ENCODE peak calls at places on chromosomes 1 and 21, in nine cellular contexts. X, L, F, S, O, M, W, R and Q are unnamed samples.

GRCh38 chr1:117290855-117291254 is 76.4 kb upstream of the MAN1A2 start:
- DNase-seq in X (no peak), L (no peak), F (peak; percentile 52), S (no peak), O (no peak), M (no peak), W (no peak), R (no peak), Q (peak; percentile 25)

GRCh38 chr1:12053752-12054548 is 9.2 kb upstream of the TNFRSF8 start:
- DNase-seq in X (no peak), L (no peak), F (no peak), S (no peak), O (no peak), M (no peak), W (no peak), R (no peak), Q (no peak)

GRCh38 chr1:38686306-38687255 is 173.0 kb downstream of the RRAGC start:
- DNase-seq in X (no peak), L (no peak), F (no peak), S (no peak), O (no peak), M (no peak), W (no peak), R (no peak), Q (no peak)

GRCh38 chr1:43552813-43553212 is 22.1 kb downstream of the PTPRF start:
- DNase-seq in X (no peak), L (no peak), F (peak; percentile 23), S (no peak), O (no peak), M (peak; percentile 77), W (peak; percentile 84), R (no peak), Q (no peak)

GRCh38 chr1:47580451-47580980 is 142.7 kb downstream of the FOXD2 start:
- DNase-seq in X (no peak), L (no peak), F (no peak), S (no peak), O (no peak), M (no peak), W (no peak), R (no peak), Q (no peak)

GRCh38 chr1:81472387-81472786 is 328.3 kb upstream of the ADGRL2 start:
- DNase-seq in X (no peak), L (no peak), F (no peak), S (no peak), O (no peak), M (no peak), W (no peak), R (no peak), Q (no peak)

GRCh38 chr1:168261390-168261789 is 19.3 kb upstream of the TBX19 start:
- DNase-seq in X (no peak), L (peak; percentile 44), F (peak; percentile 30), S (no peak), O (no peak), M (no peak), W (peak; percentile 75), R (no peak), Q (peak; percentile 55)

GRCh38 chr1:156458181-156458503 is 42.4 kb downstream of the MEF2D start:
- DNase-seq in X (no peak), L (no peak), F (peak; percentile 38), S (no peak), O (no peak), M (no peak), W (peak; percentile 42), R (no peak), Q (peak; percentile 80)

GRCh38 chr1:20426371-20426770 is 59.6 kb downstream of the CAMK2N1 start:
- DNase-seq in X (no peak), L (no peak), F (no peak), S (no peak), O (no peak), M (no peak), W (no peak), R (peak; percentile 39), Q (no peak)

GRCh38 chr1:8572106-8572505 is 245.3 kb downstream of the RERE start:
- DNase-seq in X (no peak), L (no peak), F (no peak), S (no peak), O (no peak), M (no peak), W (no peak), R (no peak), Q (no peak)

GRCh38 chr1:203888807-203889251 is 27.4 kb downstream of the SNRPE start:
- DNase-seq in X (peak; percentile 52), L (no peak), F (peak; percentile 77), S (no peak), O (no peak), M (no peak), W (peak; percentile 61), R (no peak), Q (peak; percentile 84)

GRCh38 chr1:185342017-185342416 is 25.0 kb upstream of the IVNS1ABP start:
- DNase-seq in X (no peak), L (no peak), F (no peak), S (no peak), O (no peak), M (no peak), W (no peak), R (no peak), Q (no peak)

GRCh38 chr1:229535226-229535625 is 23.3 kb downstream of the ABCB10 start:
- DNase-seq in X (no peak), L (no peak), F (no peak), S (no peak), O (no peak), M (no peak), W (no peak), R (no peak), Q (no peak)

GRCh38 chr1:92441316-92442311 is 45.1 kb downstream of the GFI1 start:
- DNase-seq in X (no peak), L (no peak), F (no peak), S (no peak), O (no peak), M (peak; percentile 82), W (no peak), R (no peak), Q (no peak)

GRCh38 chr1:161307230-161307768 is 2.5 kb downstream of the MPZ start:
- DNase-seq in X (no peak), L (no peak), F (peak; percentile 35), S (no peak), O (no peak), M (no peak), W (peak; percentile 51), R (no peak), Q (peak; percentile 59)

GRCh38 chr1:77948841-77949424 is 29.9 kb downstream of the FUBP1 start:
- DNase-seq in X (no peak), L (peak; percentile 11), F (no peak), S (no peak), O (no peak), M (no peak), W (peak; percentile 20), R (peak; percentile 44), Q (peak; percentile 56)

GRCh38 chr1:45065083-45065482 is 53.0 kb downstream of the UROD start:
- DNase-seq in X (no peak), L (no peak), F (no peak), S (no peak), O (no peak), M (no peak), W (no peak), R (no peak), Q (no peak)

GRCh38 chr1:53715478-53715877 is 23.5 kb downstream of the GLIS1 start:
- DNase-seq in X (no peak), L (no peak), F (peak; percentile 40), S (peak; percentile 23), O (peak; percentile 64), M (no peak), W (peak; percentile 29), R (no peak), Q (peak; percentile 36)

GRCh38 chr1:245459621-245460020 is 304.8 kb downstream of the KIF26B start:
- DNase-seq in X (no peak), L (no peak), F (no peak), S (no peak), O (no peak), M (no peak), W (no peak), R (no peak), Q (no peak)

GRCh38 chr1:233614743-233615521 is 1.0 kb downstream of the KCNK1 start:
- DNase-seq in X (no peak), L (no peak), F (peak; percentile 54), S (no peak), O (no peak), M (peak; percentile 15), W (no peak), R (no peak), Q (no peak)

GRCh38 chr21:45535341-45536081 is 6.7 kb downstream of the SLC19A1 start:
- DNase-seq in X (no peak), L (no peak), F (no peak), S (no peak), O (no peak), M (no peak), W (no peak), R (no peak), Q (no peak)

GRCh38 chr1:18900303-18900841 is 2.0 kb downstream of the ALDH4A1 start:
- DNase-seq in X (no peak), L (no peak), F (no peak), S (no peak), O (no peak), M (no peak), W (no peak), R (no peak), Q (peak; percentile 40)

GRCh38 chr1:29532285-29532684 is 296.0 kb downstream of the PTPRU start:
- DNase-seq in X (no peak), L (no peak), F (no peak), S (no peak), O (no peak), M (no peak), W (no peak), R (no peak), Q (no peak)

GRCh38 chr1:48817505-48818114 is 40.9 kb upstream of the BEND5 start:
- DNase-seq in X (no peak), L (peak; percentile 20), F (peak; percentile 72), S (peak; percentile 7), O (peak; percentile 51), M (peak; percentile 68), W (peak; percentile 45), R (peak; percentile 49), Q (peak; percentile 43)

GRCh38 chr1:31786366-31787060 is 22.4 kb upstream of the ADGRB2 start:
- DNase-seq in X (no peak), L (no peak), F (no peak), S (no peak), O (no peak), M (no peak), W (no peak), R (peak; percentile 85), Q (no peak)

GRCh38 chr1:66711420-66711819 is 40.8 kb upstream of the DYNLT5 start:
- DNase-seq in X (no peak), L (no peak), F (peak; percentile 19), S (no peak), O (no peak), M (no peak), W (peak; percentile 12), R (no peak), Q (no peak)